ENCODE peak calls at places on chromosomes 11 and 22, in six cellular contexts. Q is EL, V is kidney tubule cell, O is dermis blood vessel endothelial cell, T is A172, A is Caki2. E is an unnamed sample.

GRCh38 chr11:370087-370941 is 1.0 kb downstream of the B4GALNT4 start:
- DNase-seq in Q (no peak), V (no peak), O (no peak), T (no peak), A (no peak), E (no peak)

GRCh38 chr11:119729581-119730346 is 764 bp upstream of the NECTIN1 start:
- DNase-seq in Q (peak; percentile 76), V (peak; percentile 46), O (peak; percentile 61), T (peak; percentile 27), A (no peak), E (peak; percentile 80)

GRCh38 chr11:20559523-20560300 is 39.7 kb upstream of the SLC6A5 start:
- DNase-seq in Q (no peak), V (no peak), O (no peak), T (no peak), A (no peak), E (no peak)

GRCh38 chr11:131909426-131910200 is 539.2 kb downstream of the NTM start:
- DNase-seq in Q (no peak), V (no peak), O (no peak), T (no peak), A (no peak), E (no peak)

GRCh38 chr11:44047931-44048431 is at the start of gene ACCSL:
- DNase-seq in Q (peak; percentile 21), V (no peak), O (no peak), T (peak; percentile 45), A (no peak), E (no peak)

GRCh38 chr22:37639070-37639760 is at the start of gene SH3BP1:
- DNase-seq in Q (peak; percentile 61), V (peak; percentile 31), O (no peak), T (no peak), A (no peak), E (peak; percentile 46)

GRCh38 chr11:45647786-45648185 is 17.6 kb downstream of the CHST1 start:
- DNase-seq in Q (no peak), V (no peak), O (peak; percentile 46), T (no peak), A (no peak), E (no peak)

GRCh38 chr11:121426476-121427454 is 25.3 kb upstream of the SORL1 start:
- DNase-seq in Q (no peak), V (no peak), O (peak; percentile 5), T (no peak), A (no peak), E (peak; percentile 43)

GRCh38 chr22:41021039-41021654 is 70.0 kb downstream of the RBX1 start:
- DNase-seq in Q (no peak), V (no peak), O (no peak), T (no peak), A (peak; percentile 38), E (no peak)

GRCh38 chr11:57426754-57427691 is at the start of gene SLC43A3:
- DNase-seq in Q (peak; percentile 91), V (peak; percentile 91), O (peak; percentile 45), T (peak; percentile 68), A (no peak), E (peak; percentile 88)

E was measured in PC-3.